ENCODE peak calls at places on chromosomes 3 and 15, in six cellular contexts. S is hepatic stellate cell, F is left cardiac atrium, M is fibroblast of pulmonary artery, V is EL, T is pulmonary artery endothelial cell. B is an unnamed sample.

GRCh38 chr3:33942483-33943150 is 144.2 kb downstream of the PDCD6IP start:
- DNase-seq in V (no peak), M (peak; percentile 31), S (no peak), T (no peak), F (no peak), B (no peak)

GRCh38 chr3:73773228-73773627 is 148.5 kb upstream of the PDZRN3 start:
- DNase-seq in S (no peak), M (no peak), T (no peak), V (no peak), F (peak; percentile 27), B (peak; percentile 30)

GRCh38 chr15:78811124-78811824 is at the start of gene ADAMTS7:
- DNase-seq in S (peak; percentile 96), F (peak; percentile 83), M (peak; percentile 75), T (peak; percentile 22), V (peak; percentile 79), B (peak; percentile 72)

GRCh38 chr3:52394751-52395502 is 50.0 kb downstream of the SEMA3G start:
- DNase-seq in M (no peak), S (no peak), F (no peak), T (no peak), V (no peak), B (no peak)

GRCh38 chr3:157465741-157466140 is 29.1 kb downstream of the PTX3 start:
- DNase-seq in M (no peak), V (no peak), F (no peak), T (no peak), S (no peak), B (no peak)

GRCh38 chr15:64500695-64501395 is 40.5 kb downstream of the ZNF609 start:
- DNase-seq in F (no peak), M (no peak), T (no peak), V (no peak), S (no peak), B (no peak)

GRCh38 chr3:155497930-155498647 is 204.6 kb upstream of the STRIT1 start:
- DNase-seq in T (no peak), M (peak; percentile 50), V (peak; percentile 88), F (no peak), S (peak; percentile 11), B (no peak)

GRCh38 chr15:96087180-96087886 is 243.2 kb upstream of the NR2F2 start:
- DNase-seq in V (no peak), F (no peak), S (no peak), M (no peak), T (no peak), B (no peak)

GRCh38 chr3:126146034-126146433 is 34.4 kb downstream of the ALDH1L1 start:
- DNase-seq in S (no peak), T (no peak), M (no peak), V (no peak), F (no peak), B (no peak)

GRCh38 chr3:48069339-48069738 is 53.1 kb upstream of the MAP4 start:
- DNase-seq in S (no peak), M (no peak), V (no peak), F (no peak), T (no peak), B (no peak)

GRCh38 chr15:65172531-65172930 is 12.6 kb downstream of the CLPX start:
- DNase-seq in M (no peak), T (no peak), F (no peak), S (no peak), V (no peak), B (no peak)

GRCh38 chr3:111143-112069 is 85.2 kb upstream of the CHL1 start:
- DNase-seq in M (no peak), T (no peak), S (no peak), F (no peak), V (no peak), B (no peak)

GRCh38 chr3:43243590-43244587 is 42.5 kb upstream of the SNRK start:
- DNase-seq in T (no peak), S (no peak), V (peak; percentile 51), F (no peak), M (peak; percentile 50), B (no peak)

GRCh38 chr15:99435138-99435695 is 130.6 kb upstream of the MEF2A start:
- DNase-seq in T (no peak), M (no peak), S (no peak), F (no peak), V (no peak), B (no peak)

GRCh38 chr3:184558726-184559125 is 2.9 kb upstream of the EPHB3 start:
- DNase-seq in M (no peak), V (no peak), T (no peak), S (no peak), F (no peak), B (no peak)

GRCh38 chr3:16900779-16901440 is 16.2 kb downstream of the PLCL2 start:
- DNase-seq in S (no peak), V (no peak), T (no peak), M (no peak), F (no peak), B (no peak)

GRCh38 chr3:41162541-41162940 is 36.8 kb upstream of the CTNNB1 start:
- DNase-seq in F (no peak), M (no peak), V (no peak), S (no peak), T (no peak), B (no peak)

GRCh38 chr15:98981851-98982722 is 25.5 kb downstream of the PGPEP1L start:
- DNase-seq in F (no peak), T (no peak), S (peak; percentile 48), M (no peak), V (peak; percentile 28), B (no peak)

GRCh38 chr3:130250982-130251381 is 94.5 kb upstream of the COL6A5 start:
- DNase-seq in T (no peak), V (no peak), M (no peak), F (no peak), S (no peak), B (no peak)

GRCh38 chr3:10417849-10418248 is 87.5 kb downstream of the ATP2B2 start:
- DNase-seq in S (peak; percentile 42), F (no peak), T (no peak), V (peak; percentile 36), M (peak; percentile 9), B (no peak)

GRCh38 chr15:57866149-57866736 is 159.7 kb downstream of the POLR2M start:
- DNase-seq in F (peak; percentile 68), V (peak; percentile 66), M (peak; percentile 71), S (peak; percentile 16), T (peak; percentile 13), B (peak; percentile 67)

GRCh38 chr15:34642252-34642651 is 58.8 kb upstream of the GOLGA8B start:
- DNase-seq in F (no peak), T (no peak), S (no peak), M (no peak), V (no peak), B (no peak)

GRCh38 chr3:122824465-122825379 is 29.9 kb downstream of the SLC49A4 start:
- DNase-seq in M (no peak), T (no peak), V (peak; percentile 57), S (no peak), F (no peak), B (no peak)

GRCh38 chr3:185200639-185201038 is 47.8 kb upstream of the C3orf70 start:
- DNase-seq in V (peak; percentile 88), S (peak; percentile 38), T (peak; percentile 27), F (no peak), M (peak; percentile 76), B (no peak)

GRCh38 chr15:42035362-42035761 is 14.5 kb upstream of the PLA2G4E start:
- DNase-seq in M (peak; percentile 58), V (peak; percentile 56), F (no peak), T (no peak), S (no peak), B (no peak)

GRCh38 chr3:194871143-194871863 is 185.6 kb downstream of the FAM43A start:
- DNase-seq in M (peak; percentile 85), T (no peak), F (peak; percentile 66), S (peak; percentile 58), V (peak; percentile 87), B (peak; percentile 79)